ENCODE peak calls at places on chromosomes 6 and 20, in nine cellular contexts. M is ovary, C is body of pancreas, Q is heart left ventricle, G is tibial nerve, L is uterus, S is Peyer's patch, O is breast epithelium, Y is A549. R is an unnamed sample.

GRCh38 chr6:131510094-131510493 is 62.9 kb upstream of the ARG1 start:
- DNase-seq in M (no peak), C (no peak), Q (no peak), G (no peak), L (no peak), S (no peak), O (no peak), Y (no peak), R (no peak)

GRCh38 chr6:158894192-158894591 is 75.0 kb upstream of the EZR start:
- DNase-seq in M (no peak), C (no peak), Q (no peak), G (no peak), L (no peak), S (no peak), O (no peak), Y (peak; percentile 91), R (no peak)

GRCh38 chr6:27809939-27810767 is 102.0 kb downstream of the OR2B2 start:
- DNase-seq in M (peak; percentile 85), C (peak; percentile 77), Q (peak; percentile 58), G (peak; percentile 73), L (peak; percentile 84), S (peak; percentile 94), O (peak; percentile 74), Y (peak; percentile 95), R (no peak)

GRCh38 chr20:18613553-18613952 is 25.7 kb downstream of the DTD1 start:
- DNase-seq in M (no peak), C (no peak), Q (no peak), G (no peak), L (no peak), S (no peak), O (no peak), Y (peak; percentile 27), R (peak; percentile 12)

GRCh38 chr6:44401138-44401537 is 13.6 kb downstream of the CDC5L start:
- DNase-seq in M (no peak), C (no peak), Q (no peak), G (no peak), L (no peak), S (no peak), O (no peak), Y (no peak), R (no peak)

GRCh38 chr6:133890941-133891813 is 2.3 kb downstream of the TCF21 start:
- DNase-seq in M (peak; percentile 70), C (no peak), Q (no peak), G (no peak), L (peak; percentile 30), S (peak; percentile 52), O (no peak), Y (peak; percentile 48), R (no peak)

GRCh38 chr6:37535701-37536461 is 36.2 kb upstream of the CCDC167 start:
- DNase-seq in M (no peak), C (peak; percentile 13), Q (no peak), G (no peak), L (no peak), S (peak; percentile 64), O (no peak), Y (no peak), R (no peak)

GRCh38 chr6:89999154-89999553 is 104.9 kb downstream of the GJA10 start:
- DNase-seq in M (peak; percentile 30), C (peak; percentile 78), Q (peak; percentile 78), G (peak; percentile 39), L (peak; percentile 51), S (peak; percentile 89), O (peak; percentile 78), Y (no peak), R (peak; percentile 45)

GRCh38 chr6:144585217-144585814 is 300.2 kb downstream of the UTRN start:
- DNase-seq in M (no peak), C (peak; percentile 22), Q (no peak), G (no peak), L (no peak), S (no peak), O (no peak), Y (peak; percentile 36), R (no peak)

GRCh38 chr20:12113468-12114371 is 196.0 kb downstream of the BTBD3 start:
- DNase-seq in M (no peak), C (peak; percentile 42), Q (peak; percentile 40), G (peak; percentile 13), L (no peak), S (no peak), O (peak; percentile 89), Y (no peak), R (no peak)

GRCh38 chr6:62652692-62653328 is 366.8 kb upstream of the KHDRBS2 start:
- DNase-seq in M (no peak), C (no peak), Q (no peak), G (no peak), L (no peak), S (no peak), O (no peak), Y (peak; percentile 3), R (no peak)

GRCh38 chr20:54067606-54068174 is 2.7 kb downstream of the BCAS1 start:
- DNase-seq in M (no peak), C (peak; percentile 95), Q (no peak), G (no peak), L (no peak), S (peak; percentile 84), O (peak; percentile 67), Y (peak; percentile 98), R (no peak)

GRCh38 chr20:64053841-64054661 is 4.6 kb upstream of the SOX18 start:
- DNase-seq in M (no peak), C (no peak), Q (peak; percentile 88), G (no peak), L (peak; percentile 74), S (no peak), O (no peak), Y (peak; percentile 68), R (no peak)

GRCh38 chr20:23441850-23442313 is 2.4 kb downstream of the CSTL1 start:
- DNase-seq in M (peak; percentile 55), C (peak; percentile 63), Q (peak; percentile 60), G (peak; percentile 89), L (peak; percentile 56), S (peak; percentile 81), O (no peak), Y (peak; percentile 81), R (no peak)

GRCh38 chr6:107122748-107123147 is 7.4 kb upstream of the BEND3 start:
- DNase-seq in M (no peak), C (no peak), Q (no peak), G (no peak), L (no peak), S (no peak), O (no peak), Y (no peak), R (no peak)

GRCh38 chr6:145247677-145248419 is 487.5 kb downstream of the EPM2A start:
- DNase-seq in M (no peak), C (no peak), Q (no peak), G (no peak), L (no peak), S (no peak), O (no peak), Y (peak; percentile 71), R (no peak)

GRCh38 chr6:67544851-67545452 is 1090.1 kb upstream of the ADGRB3 start:
- DNase-seq in M (no peak), C (no peak), Q (no peak), G (no peak), L (no peak), S (no peak), O (no peak), Y (no peak), R (no peak)
- TF ChIP-seq POLR2A in M (no peak), C (no peak), Q (no peak), G (no peak), L (no peak), S (no peak), O (no peak), Y (no peak), R (no peak)

GRCh38 chr6:113858067-113858604 is 991 bp downstream of the MARCKS start:
- DNase-seq in M (peak; percentile 66), C (peak; percentile 53), Q (no peak), G (peak; percentile 63), L (peak; percentile 54), S (peak; percentile 68), O (peak; percentile 46), Y (peak; percentile 38), R (no peak)

GRCh38 chr6:113859349-113860164 is 2.4 kb downstream of the MARCKS start:
- DNase-seq in M (no peak), C (peak; percentile 31), Q (peak; percentile 40), G (peak; percentile 18), L (peak; percentile 31), S (peak; percentile 62), O (peak; percentile 26), Y (peak; percentile 33), R (no peak)

GRCh38 chr6:113860165-113860955 is 3.2 kb downstream of the MARCKS start:
- DNase-seq in M (peak; percentile 63), C (peak; percentile 23), Q (peak; percentile 41), G (peak; percentile 65), L (peak; percentile 61), S (peak; percentile 52), O (peak; percentile 40), Y (peak; percentile 4), R (no peak)

GRCh38 chr6:113857565-113858066 is 471 bp downstream of the MARCKS start:
- DNase-seq in M (peak; percentile 50), C (peak; percentile 35), Q (no peak), G (peak; percentile 32), L (no peak), S (peak; percentile 57), O (no peak), Y (peak; percentile 4), R (no peak)

GRCh38 chr6:113858605-113859348 is 1.6 kb downstream of the MARCKS start:
- DNase-seq in M (peak; percentile 96), C (peak; percentile 95), Q (peak; percentile 82), G (peak; percentile 76), L (peak; percentile 79), S (peak; percentile 94), O (peak; percentile 82), Y (peak; percentile 84), R (no peak)
- TF ChIP-seq POLR2A in M (peak; percentile 69), C (peak; percentile 98), Q (peak; percentile 76), G (peak; percentile 82), L (peak; percentile 76), S (peak; percentile 74), O (peak; percentile 62), Y (peak; percentile 33), R (peak; percentile 10)

GRCh38 chr20:58890454-58891075 is 38.0 kb downstream of the GNAS start:
- DNase-seq in M (peak; percentile 91), C (peak; percentile 75), Q (peak; percentile 83), G (peak; percentile 60), L (peak; percentile 83), S (peak; percentile 88), O (peak; percentile 64), Y (peak; percentile 61), R (no peak)
- TF ChIP-seq POLR2A in M (no peak), C (peak; percentile 56), Q (peak; percentile 54), G (peak; percentile 34), L (peak; percentile 40), S (no peak), O (no peak), Y (peak; percentile 47), R (peak; percentile 40)

DNA sequence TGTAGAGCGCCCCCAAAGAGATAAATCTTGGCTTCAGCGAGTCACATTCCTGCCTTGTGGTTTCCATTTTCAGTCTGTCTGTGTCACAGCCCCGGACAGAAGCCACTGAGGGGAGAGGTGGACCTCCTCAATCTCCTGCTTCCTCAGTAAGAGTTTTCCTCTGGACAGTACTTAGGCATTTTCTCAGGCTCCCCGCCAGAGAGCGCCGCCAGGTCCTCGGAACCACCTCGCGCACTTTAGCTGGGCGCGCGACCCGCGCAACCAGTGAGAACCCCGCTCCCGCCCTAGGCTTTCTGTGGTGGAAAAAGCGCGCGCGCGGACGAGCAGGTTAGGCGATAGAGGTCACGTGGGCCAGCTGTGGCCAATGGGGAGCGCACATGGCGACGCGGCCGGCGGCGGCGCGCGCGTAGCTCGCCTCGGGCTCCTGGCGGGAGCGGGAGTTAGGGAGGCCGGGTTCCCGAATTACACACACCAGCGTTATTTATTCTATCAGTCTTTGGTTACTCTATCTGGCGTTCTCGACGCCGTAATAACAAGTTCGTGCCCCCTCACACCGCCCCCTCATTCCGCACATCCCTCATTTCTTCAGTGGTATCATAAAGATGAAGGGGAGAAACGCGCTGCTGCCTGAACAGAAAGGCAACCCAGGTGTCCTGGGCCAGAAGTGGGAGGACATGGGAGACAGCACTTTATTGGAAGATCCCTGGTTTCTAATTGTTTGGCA is 19.4 kb downstream of the PXT1 start:
- DNase-seq in M (peak; percentile 96), C (peak; percentile 99), Q (peak; percentile 99), G (peak; percentile 98), L (peak; percentile 97), S (peak; percentile 100), O (peak; percentile 97), Y (peak; percentile 97), R (peak; percentile 100)
- TF ChIP-seq POLR2A in M (peak; percentile 54), C (peak; percentile 86), Q (peak; percentile 71), G (peak; percentile 34), L (peak; percentile 56), S (peak; percentile 63), O (no peak), Y (peak; percentile 65), R (peak; percentile 43)

R was measured in esophagus muscularis mucosa.